ENCODE peak calls at places on chromosomes 12 and 14, in five cellular contexts. W is tibial artery, A is IMR-90, M is A673, L is PC-9. G is an unnamed sample.

GRCh38 chr14:105508069-105508468 is 17.0 kb downstream of the TEDC1 start:
- DNase-seq in W (peak; percentile 48), L (no peak), A (no peak), M (no peak), G (no peak)

GRCh38 chr14:34649344-34649743 is 19.4 kb upstream of the SNX6 start:
- DNase-seq in W (no peak), A (peak; percentile 97), M (no peak), L (peak; percentile 67), G (peak; percentile 70)

GRCh38 chr14:103638594-103638993 is 9.6 kb downstream of the KLC1 start:
- DNase-seq in L (no peak), A (no peak), W (no peak), M (no peak), G (no peak)

GRCh38 chr14:104436047-104436531 is 143.5 kb upstream of the C14orf180 start:
- DNase-seq in W (peak; percentile 70), L (no peak), M (no peak), A (no peak), G (no peak)

GRCh38 chr12:102957339-102958050 is at the start of gene ASCL1:
- DNase-seq in L (no peak), W (no peak), M (peak; percentile 18), A (peak; percentile 10), G (peak; percentile 53)

GRCh38 chr12:3680919-3681594 is 71.9 kb downstream of the CRACR2A start:
- DNase-seq in L (no peak), W (no peak), M (no peak), A (no peak), G (peak; percentile 25)

GRCh38 chr12:50103767-50104321 is at the start of gene GPD1:
- DNase-seq in M (peak; percentile 82), W (peak; percentile 82), A (peak; percentile 28), L (no peak), G (peak; percentile 34)

GRCh38 chr14:27995688-27996087 is 770.9 kb upstream of the FOXG1 start:
- DNase-seq in M (no peak), A (no peak), W (no peak), L (no peak), G (no peak)

GRCh38 chr14:84535491-84535890 is 994.5 kb upstream of the FLRT2 start:
- DNase-seq in W (no peak), A (no peak), L (no peak), M (no peak), G (no peak)

GRCh38 chr14:67738740-67739504 is 37.2 kb downstream of the RDH12 start:
- DNase-seq in M (peak; percentile 90), L (peak; percentile 65), W (peak; percentile 89), A (peak; percentile 93), G (peak; percentile 79)

GRCh38 chr14:53399057-53399456 is 245.9 kb upstream of the DDHD1 start:
- DNase-seq in A (peak; percentile 76), L (no peak), W (no peak), M (peak; percentile 45), G (no peak)

GRCh38 chr14:104136472-104137296 is 1.7 kb upstream of the KIF26A start:
- DNase-seq in W (peak; percentile 64), A (no peak), L (no peak), M (peak; percentile 44), G (no peak)

GRCh38 chr14:74855021-74855420 is 20.9 kb downstream of the PROX2 start:
- DNase-seq in M (no peak), A (no peak), W (no peak), L (no peak), G (no peak)

GRCh38 chr12:68591716-68592437 is 18.8 kb upstream of the RAP1B start:
- DNase-seq in A (no peak), W (no peak), M (no peak), L (no peak), G (no peak)

GRCh38 chr14:49586673-49587460 is 687 bp upstream of the RPS29 start:
- DNase-seq in W (no peak), M (peak; percentile 89), L (peak; percentile 77), A (peak; percentile 82), G (peak; percentile 84)

GRCh38 chr12:8823565-8824300 is 1.3 kb downstream of the A2ML1 start:
- DNase-seq in A (peak; percentile 12), L (no peak), W (no peak), M (peak; percentile 43), G (no peak)

GRCh38 chr12:14993537-14994266 is 20.9 kb downstream of the PDE6H start:
- DNase-seq in L (no peak), M (no peak), W (no peak), A (peak; percentile 68), G (no peak)

GRCh38 chr12:117333331-117334000 is 28.0 kb downstream of the NOS1 start:
- DNase-seq in M (peak; percentile 58), W (no peak), L (no peak), A (no peak), G (no peak)

DNA sequence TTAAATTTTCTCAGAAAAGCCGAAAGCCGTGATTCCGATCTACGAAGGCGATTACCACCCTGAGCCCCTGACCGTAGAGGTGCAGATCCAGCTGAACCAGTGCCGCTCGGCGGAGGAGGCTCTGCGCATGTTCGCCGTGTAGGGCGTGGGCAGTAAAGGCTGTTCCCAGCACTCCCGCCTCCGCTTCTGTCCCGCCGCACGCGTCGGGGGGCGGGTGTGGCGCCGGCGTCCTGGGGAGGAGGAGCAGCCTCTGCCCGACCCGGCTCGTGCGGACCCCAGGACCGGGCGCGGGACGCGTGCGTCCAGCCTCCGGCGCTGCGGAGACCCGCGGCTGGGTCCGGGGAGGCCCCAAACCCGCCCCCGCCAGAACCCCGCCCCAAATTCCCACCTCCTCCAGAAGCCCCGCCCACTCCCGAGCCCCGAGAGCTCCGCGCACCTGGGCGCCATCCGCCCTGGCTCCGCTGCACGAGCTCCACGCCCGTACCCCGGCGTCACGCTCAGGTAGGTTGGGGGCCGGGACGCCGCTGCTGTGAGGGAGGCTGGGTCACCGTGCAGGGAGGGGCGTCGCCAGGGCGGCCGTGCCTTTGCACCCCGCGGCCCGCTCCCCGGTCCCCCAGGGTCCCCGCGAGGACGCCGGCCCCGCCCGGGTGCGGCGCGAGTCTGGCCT is at the start of gene B3GNT4:
- DNase-seq in A (peak; percentile 26), W (peak; percentile 68), L (no peak), M (peak; percentile 75), G (peak; percentile 53)
- H3K27me3 ChIP-seq in A (peaks cover 22% of the 10 kb centered on the region), W (peaks cover 2% of the 10 kb centered on the region), L (no peaks in the 10 kb centered on the region), M (peaks cover 15% of the 10 kb centered on the region), G (peaks cover 17% of the 10 kb centered on the region)

DNA sequence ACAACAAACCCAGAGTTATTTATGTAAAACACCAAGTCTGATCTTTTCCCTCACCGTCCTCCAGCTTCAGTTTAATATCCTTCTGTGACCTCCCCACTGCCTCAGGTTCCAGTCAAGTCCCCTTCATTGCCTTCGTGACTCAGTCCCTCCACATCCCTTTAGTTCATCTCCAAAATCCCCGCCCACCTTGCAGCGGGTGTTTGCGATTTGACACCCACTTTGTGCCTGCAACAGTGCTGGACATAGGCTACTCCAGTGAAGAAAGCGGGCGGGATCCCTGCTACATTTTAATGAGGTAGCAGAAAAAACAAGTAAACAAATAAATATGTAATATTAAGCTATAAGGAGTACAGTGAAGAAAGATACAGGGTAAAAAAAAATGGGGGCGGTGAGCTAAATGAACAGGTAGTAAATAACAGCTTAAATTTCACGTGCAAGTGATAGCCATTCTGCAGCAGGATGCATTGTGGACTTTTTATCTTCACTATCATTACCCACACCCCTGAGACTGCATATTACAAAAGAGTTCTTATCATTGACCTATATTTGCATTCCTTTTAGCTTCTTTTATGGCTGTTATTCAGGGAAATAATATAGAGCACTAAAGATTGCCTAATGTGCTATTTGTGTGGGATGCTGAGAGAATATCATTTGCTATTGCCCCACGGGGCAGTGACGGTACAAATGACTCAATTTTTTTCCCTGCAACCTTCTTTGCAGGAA is 222.8 kb upstream of the NUDT4 start:
- DNase-seq in W (no peak), M (no peak), L (peak; percentile 70), A (peak; percentile 15), G (no peak)
- H3K27me3 ChIP-seq in W (no peaks in the 10 kb centered on the region), M (no peaks in the 10 kb centered on the region), L (no peaks in the 10 kb centered on the region), A (no peaks in the 10 kb centered on the region), G (peaks cover 5% of the 10 kb centered on the region)

GRCh38 chr12:105018001-105018400 is 31.9 kb downstream of the NOPCHAP1 start:
- DNase-seq in L (no peak), W (no peak), A (peak; percentile 2), M (no peak), G (peak; percentile 20)

GRCh38 chr12:105018761-105019160 is 32.6 kb downstream of the NOPCHAP1 start:
- DNase-seq in L (no peak), A (no peak), M (no peak), W (no peak), G (no peak)

GRCh38 chr12:105014603-105015002 is 28.5 kb downstream of the NOPCHAP1 start:
- DNase-seq in W (no peak), M (no peak), A (no peak), L (no peak), G (no peak)

DNA sequence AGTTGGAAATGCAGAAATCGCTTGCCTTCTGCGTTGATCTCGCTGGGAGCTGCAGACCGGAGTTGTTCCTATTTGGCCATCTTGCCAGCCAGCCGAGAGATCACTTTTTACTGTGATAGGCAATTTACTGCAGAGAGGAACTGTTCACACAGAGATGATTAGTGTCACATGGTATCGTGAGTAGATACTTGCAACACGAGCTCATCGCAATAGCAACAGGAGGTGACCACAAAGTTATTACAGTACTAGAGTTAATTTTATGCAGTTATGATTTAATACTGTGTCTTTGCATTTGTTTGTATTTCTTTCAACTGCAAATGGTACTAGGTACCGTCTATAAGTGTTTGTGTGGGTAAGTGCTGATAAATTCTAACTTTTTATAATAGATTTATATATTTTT is 27.8 kb downstream of the NOPCHAP1 start:
- DNase-seq in L (no peak), W (no peak), A (peak; percentile 38), M (peak; percentile 45), G (no peak)
- H3K27me3 ChIP-seq in L (no peaks in the 10 kb centered on the region), W (no peaks in the 10 kb centered on the region), A (no peaks in the 10 kb centered on the region), M (no peaks in the 10 kb centered on the region), G (no peaks in the 10 kb centered on the region)

DNA sequence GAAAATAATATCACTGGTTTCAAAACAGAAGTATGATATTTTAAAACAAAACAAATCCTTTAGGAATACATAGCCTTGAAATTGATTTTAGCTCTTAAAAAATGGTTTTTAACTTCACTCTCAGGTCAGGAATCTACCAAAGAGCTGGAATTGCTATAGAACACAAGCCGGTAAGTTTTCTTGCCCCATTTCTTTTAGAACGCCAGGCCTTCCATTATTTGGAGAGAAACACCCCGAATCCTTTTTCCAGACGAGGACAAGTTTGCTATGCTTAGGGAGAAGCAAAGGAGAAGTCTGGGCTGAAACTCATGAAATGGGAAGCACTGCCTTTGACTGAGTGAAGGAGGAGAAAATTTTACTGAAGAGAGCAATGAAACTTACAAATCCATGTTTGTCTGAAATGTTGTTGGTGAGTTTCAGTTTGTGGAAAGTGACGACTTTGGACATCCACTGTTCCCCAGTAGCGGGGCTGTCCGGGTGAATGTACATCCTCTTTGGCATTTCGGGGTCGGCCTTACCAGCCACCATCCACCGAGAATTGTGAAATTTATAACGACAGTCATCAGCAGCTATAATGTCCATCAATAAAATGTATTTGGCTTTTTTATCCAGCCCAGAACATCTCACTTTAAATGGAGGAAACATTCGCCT is 3.4 kb downstream of the TBX3 start:
- DNase-seq in L (no peak), W (no peak), A (no peak), M (no peak), G (no peak)
- H3K27me3 ChIP-seq in L (peaks cover 88% of the 10 kb centered on the region), W (no peaks in the 10 kb centered on the region), A (no peaks in the 10 kb centered on the region), M (peaks cover 29% of the 10 kb centered on the region), G (no peaks in the 10 kb centered on the region)

GRCh38 chr12:127263621-127264020 is 1003.3 kb upstream of the TMEM132C start:
- DNase-seq in A (no peak), M (no peak), W (no peak), L (no peak), G (no peak)
- H3K27me3 ChIP-seq in A (no peaks in the 10 kb centered on the region), M (no peaks in the 10 kb centered on the region), W (no peaks in the 10 kb centered on the region), L (peaks cover 8% of the 10 kb centered on the region), G (no peaks in the 10 kb centered on the region)

G was measured in foreskin keratinocyte.